ENCODE peak calls at places on chromosomes 4 and X, in nine cellular contexts. One of them, this sample, is unnamed.

GRCh38 chr4:77184018-77184417 is 27.0 kb downstream of the CCNG2 start:
- DNase-seq in stromal cell of bone marrow: no peak
- DNase-seq in EH: no peak
- DNase-seq in C1 segment of cervical spinal cord: no peak
- DNase-seq in NCI-H748 treated with DMSO at 0.1 percent for 48 hours: no peak
- DNase-seq in activated T-helper 1 cell treated with anti-CD3 and anti-CD28 coated beads, Interleukin-2, amount 50 U/mL, for 16 hours: no peak
- DNase-seq in HT-29: no peak
- DNase-seq in lower lobe of right lung: no peak
- DNase-seq in activated T-cell treated with anti-CD3 and anti-CD28 coated beads, Interleukin-2, amount 50 U/mL, for 24 hours: no peak
- DNase-seq in this sample: no peak

GRCh38 chr4:111952708-111953107 is 192.5 kb upstream of the FAM241A start:
- DNase-seq in stromal cell of bone marrow: peak
- DNase-seq in EH: peak
- DNase-seq in C1 segment of cervical spinal cord: no peak
- DNase-seq in NCI-H748 treated with DMSO at 0.1 percent for 48 hours: no peak
- DNase-seq in activated T-helper 1 cell treated with anti-CD3 and anti-CD28 coated beads, Interleukin-2, amount 50 U/mL, for 16 hours: no peak
- DNase-seq in HT-29: no peak
- DNase-seq in lower lobe of right lung: no peak
- DNase-seq in activated T-cell treated with anti-CD3 and anti-CD28 coated beads, Interleukin-2, amount 50 U/mL, for 24 hours: no peak
- DNase-seq in this sample: no peak

GRCh38 chrX:53265771-53266170 is 15.6 kb downstream of the IQSEC2 start:
- DNase-seq in stromal cell of bone marrow: peak
- DNase-seq in EH: peak
- DNase-seq in C1 segment of cervical spinal cord: no peak
- DNase-seq in NCI-H748 treated with DMSO at 0.1 percent for 48 hours: no peak
- DNase-seq in activated T-helper 1 cell treated with anti-CD3 and anti-CD28 coated beads, Interleukin-2, amount 50 U/mL, for 16 hours: no peak
- DNase-seq in HT-29: no peak
- DNase-seq in lower lobe of right lung: no peak
- DNase-seq in activated T-cell treated with anti-CD3 and anti-CD28 coated beads, Interleukin-2, amount 50 U/mL, for 24 hours: no peak
- DNase-seq in this sample: no peak

GRCh38 chr4:27154706-27155105 is 294.1 kb downstream of the STIM2 start:
- DNase-seq in stromal cell of bone marrow: peak
- DNase-seq in EH: peak
- DNase-seq in C1 segment of cervical spinal cord: no peak
- DNase-seq in NCI-H748 treated with DMSO at 0.1 percent for 48 hours: no peak
- DNase-seq in activated T-helper 1 cell treated with anti-CD3 and anti-CD28 coated beads, Interleukin-2, amount 50 U/mL, for 16 hours: no peak
- DNase-seq in HT-29: no peak
- DNase-seq in lower lobe of right lung: no peak
- DNase-seq in activated T-cell treated with anti-CD3 and anti-CD28 coated beads, Interleukin-2, amount 50 U/mL, for 24 hours: no peak
- DNase-seq in this sample: no peak

GRCh38 chr4:115763051-115763450 is 649.6 kb upstream of the NDST4 start:
- DNase-seq in stromal cell of bone marrow: no peak
- DNase-seq in EH: no peak
- DNase-seq in C1 segment of cervical spinal cord: no peak
- DNase-seq in NCI-H748 treated with DMSO at 0.1 percent for 48 hours: no peak
- DNase-seq in activated T-helper 1 cell treated with anti-CD3 and anti-CD28 coated beads, Interleukin-2, amount 50 U/mL, for 16 hours: no peak
- DNase-seq in HT-29: no peak
- DNase-seq in lower lobe of right lung: no peak
- DNase-seq in activated T-cell treated with anti-CD3 and anti-CD28 coated beads, Interleukin-2, amount 50 U/mL, for 24 hours: no peak
- DNase-seq in this sample: no peak

GRCh38 chrX:38038501-38038900 is 32.1 kb downstream of the SYTL5 start:
- DNase-seq in stromal cell of bone marrow: no peak
- DNase-seq in EH: no peak
- DNase-seq in C1 segment of cervical spinal cord: no peak
- DNase-seq in NCI-H748 treated with DMSO at 0.1 percent for 48 hours: no peak
- DNase-seq in activated T-helper 1 cell treated with anti-CD3 and anti-CD28 coated beads, Interleukin-2, amount 50 U/mL, for 16 hours: no peak
- DNase-seq in HT-29: no peak
- DNase-seq in lower lobe of right lung: no peak
- DNase-seq in activated T-cell treated with anti-CD3 and anti-CD28 coated beads, Interleukin-2, amount 50 U/mL, for 24 hours: no peak
- DNase-seq in this sample: no peak

GRCh38 chr4:38911257-38911656 is 43.7 kb downstream of the FAM114A1 start:
- DNase-seq in stromal cell of bone marrow: no peak
- DNase-seq in EH: no peak
- DNase-seq in C1 segment of cervical spinal cord: no peak
- DNase-seq in NCI-H748 treated with DMSO at 0.1 percent for 48 hours: no peak
- DNase-seq in activated T-helper 1 cell treated with anti-CD3 and anti-CD28 coated beads, Interleukin-2, amount 50 U/mL, for 16 hours: no peak
- DNase-seq in HT-29: no peak
- DNase-seq in lower lobe of right lung: no peak
- DNase-seq in activated T-cell treated with anti-CD3 and anti-CD28 coated beads, Interleukin-2, amount 50 U/mL, for 24 hours: no peak
- DNase-seq in this sample: no peak

GRCh38 chr4:177051473-177052060 is 258.1 kb upstream of the NEIL3 start:
- DNase-seq in stromal cell of bone marrow: no peak
- DNase-seq in EH: peak
- DNase-seq in C1 segment of cervical spinal cord: no peak
- DNase-seq in NCI-H748 treated with DMSO at 0.1 percent for 48 hours: peak
- DNase-seq in activated T-helper 1 cell treated with anti-CD3 and anti-CD28 coated beads, Interleukin-2, amount 50 U/mL, for 16 hours: no peak
- DNase-seq in HT-29: peak
- DNase-seq in lower lobe of right lung: no peak
- DNase-seq in activated T-cell treated with anti-CD3 and anti-CD28 coated beads, Interleukin-2, amount 50 U/mL, for 24 hours: no peak
- DNase-seq in this sample: peak

GRCh38 chr4:63582997-63583396 is 826.3 kb downstream of the TECRL start:
- DNase-seq in stromal cell of bone marrow: no peak
- DNase-seq in EH: no peak
- DNase-seq in C1 segment of cervical spinal cord: no peak
- DNase-seq in NCI-H748 treated with DMSO at 0.1 percent for 48 hours: no peak
- DNase-seq in activated T-helper 1 cell treated with anti-CD3 and anti-CD28 coated beads, Interleukin-2, amount 50 U/mL, for 16 hours: no peak
- DNase-seq in HT-29: no peak
- DNase-seq in lower lobe of right lung: no peak
- DNase-seq in activated T-cell treated with anti-CD3 and anti-CD28 coated beads, Interleukin-2, amount 50 U/mL, for 24 hours: no peak
- DNase-seq in this sample: no peak